ENCODE peak calls at places on chromosome 4, in ten cellular contexts. I, E, Y, T, K, R, F, Z, J and O are unnamed samples.
A peak's percentile ranks its signal among the peaks of the same experiment; 100 is the strongest.

GRCh38 chr4:165398570-165398969 is 19.8 kb downstream of the CPE start:
- DNase-seq in I (no peak), E (no peak), Y (no peak), T (peak; percentile 9), K (no peak), R (no peak), F (no peak), Z (no peak), J (no peak), O (peak; percentile 7)

GRCh38 chr4:98505991-98506390 is 152.4 kb downstream of the TSPAN5 start:
- DNase-seq in I (no peak), E (no peak), Y (no peak), T (no peak), K (no peak), R (no peak), F (no peak), Z (no peak), J (no peak), O (no peak)

GRCh38 chr4:54395013-54395527 is 166.0 kb downstream of the PDGFRA start:
- DNase-seq in I (no peak), E (no peak), Y (no peak), T (no peak), K (no peak), R (no peak), F (no peak), Z (no peak), J (no peak), O (no peak)

GRCh38 chr4:80173387-80173786 is 23.9 kb upstream of the PRDM8 start:
- DNase-seq in I (no peak), E (no peak), Y (no peak), T (no peak), K (no peak), R (no peak), F (no peak), Z (no peak), J (no peak), O (peak; percentile 15)

GRCh38 chr4:65046496-65047101 is 623.7 kb downstream of the EPHA5 start:
- DNase-seq in I (no peak), E (no peak), Y (no peak), T (no peak), K (no peak), R (no peak), F (no peak), Z (no peak), J (no peak), O (no peak)

GRCh38 chr4:100168521-100168920 is 21.7 kb downstream of the DDIT4L start:
- DNase-seq in I (no peak), E (no peak), Y (no peak), T (no peak), K (no peak), R (no peak), F (no peak), Z (no peak), J (no peak), O (no peak)

GRCh38 chr4:18180122-18180521 is 158.6 kb upstream of the LCORL start:
- DNase-seq in I (no peak), E (no peak), Y (no peak), T (no peak), K (no peak), R (no peak), F (no peak), Z (no peak), J (no peak), O (no peak)

GRCh38 chr4:118790544-118790943 is 45.4 kb downstream of the SEC24D start:
- DNase-seq in I (no peak), E (no peak), Y (no peak), T (no peak), K (no peak), R (no peak), F (no peak), Z (no peak), J (no peak), O (no peak)

GRCh38 chr4:7691061-7691460 is 248.6 kb downstream of the AFAP1 start:
- DNase-seq in I (no peak), E (no peak), Y (no peak), T (no peak), K (no peak), R (no peak), F (no peak), Z (no peak), J (no peak), O (no peak)

GRCh38 chr4:106370214-106370613 is 1.6 kb upstream of the GIMD1 start:
- DNase-seq in I (no peak), E (no peak), Y (no peak), T (no peak), K (no peak), R (no peak), F (no peak), Z (no peak), J (no peak), O (no peak)

GRCh38 chr4:188439641-188440311 is 300.5 kb downstream of the TRIML1 start:
- DNase-seq in I (no peak), E (no peak), Y (no peak), T (no peak), K (peak; percentile 51), R (peak; percentile 32), F (peak; percentile 69), Z (no peak), J (no peak), O (peak; percentile 3)

GRCh38 chr4:123921339-123921738 is 524.7 kb downstream of the SPRY1 start:
- DNase-seq in I (no peak), E (no peak), Y (no peak), T (no peak), K (no peak), R (no peak), F (no peak), Z (no peak), J (no peak), O (no peak)

GRCh38 chr4:80008351-80008750 is 64.7 kb downstream of the ANTXR2 start:
- DNase-seq in I (no peak), E (no peak), Y (no peak), T (no peak), K (no peak), R (no peak), F (no peak), Z (no peak), J (no peak), O (no peak)

GRCh38 chr4:159655547-159655946 is 552.7 kb downstream of the RAPGEF2 start:
- DNase-seq in I (no peak), E (no peak), Y (no peak), T (no peak), K (no peak), R (no peak), F (no peak), Z (no peak), J (no peak), O (peak; percentile 4)

GRCh38 chr4:52718123-52718522 is 33.1 kb downstream of the ERVMER34-1 start:
- DNase-seq in I (no peak), E (no peak), Y (no peak), T (no peak), K (no peak), R (no peak), F (peak; percentile 35), Z (no peak), J (no peak), O (no peak)

GRCh38 chr4:52726821-52727580 is 24.2 kb downstream of the ERVMER34-1 start:
- DNase-seq in I (no peak), E (no peak), Y (no peak), T (no peak), K (no peak), R (no peak), F (no peak), Z (no peak), J (no peak), O (no peak)

GRCh38 chr4:52716364-52717151 is 34.7 kb downstream of the ERVMER34-1 start:
- DNase-seq in I (no peak), E (no peak), Y (no peak), T (no peak), K (no peak), R (no peak), F (no peak), Z (no peak), J (no peak), O (no peak)

GRCh38 chr4:52721968-52722814 is 29.0 kb downstream of the ERVMER34-1 start:
- DNase-seq in I (peak; percentile 92), E (peak; percentile 94), Y (peak; percentile 93), T (peak; percentile 77), K (peak; percentile 95), R (peak; percentile 93), F (peak; percentile 93), Z (peak; percentile 81), J (no peak), O (peak; percentile 70)
- TF ChIP-seq POLR2A in I (peak; percentile 63), E (no peak), Y (no peak), T (peak; percentile 83), K (no peak), R (no peak), F (peak; percentile 82), Z (peak; percentile 77), J (no peak), O (peak; percentile 87)

GRCh38 chr4:23934915-23935314 is 45.1 kb upstream of the PPARGC1A start:
- DNase-seq in I (peak; percentile 80), E (peak; percentile 76), Y (peak; percentile 89), T (no peak), K (peak; percentile 64), R (peak; percentile 75), F (peak; percentile 32), Z (no peak), J (no peak), O (peak; percentile 45)
- TF ChIP-seq POLR2A in I (no peak), E (no peak), Y (no peak), T (no peak), K (no peak), R (no peak), F (peak; percentile 21), Z (no peak), J (no peak), O (no peak)

DNA sequence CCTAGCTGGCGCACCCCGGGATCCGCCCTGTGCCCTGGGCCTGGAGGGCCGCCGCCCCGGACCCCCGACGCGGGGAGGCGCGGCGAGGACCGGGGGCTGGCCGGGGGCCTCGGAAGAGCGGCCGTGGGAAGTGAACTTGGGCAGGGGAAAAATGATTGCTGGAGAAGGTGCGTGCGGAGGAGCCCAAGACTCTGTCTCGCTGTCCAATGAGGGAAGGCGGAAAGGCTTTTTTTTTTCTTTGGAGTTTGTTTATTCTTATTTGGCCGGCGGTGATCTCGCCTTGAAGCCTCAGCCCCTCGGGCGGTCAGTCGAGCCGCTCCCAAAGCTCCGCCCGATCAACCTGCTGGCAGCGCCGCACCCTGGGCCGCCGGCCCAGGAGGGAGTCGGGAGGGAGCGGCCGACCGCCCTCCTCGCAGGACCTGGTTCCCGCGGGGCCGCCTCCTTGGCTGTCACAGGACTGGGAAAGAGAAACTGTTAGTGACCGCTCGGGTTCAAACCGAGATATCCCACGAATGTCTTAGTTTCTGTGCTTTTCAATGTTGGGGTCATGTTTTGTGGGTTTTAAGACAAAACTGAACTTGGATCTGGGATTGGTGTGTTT is 2.5 kb downstream of the CPEB2 start:
- DNase-seq in I (peak; percentile 71), E (peak; percentile 87), Y (peak; percentile 94), T (no peak), K (peak; percentile 93), R (peak; percentile 93), F (peak; percentile 85), Z (peak; percentile 20), J (no peak), O (no peak)
- TF ChIP-seq POLR2A in I (peak; percentile 61), E (no peak), Y (peak; percentile 67), T (no peak), K (no peak), R (no peak), F (peak; percentile 91), Z (no peak), J (no peak), O (no peak)

GRCh38 chr4:1683903-1684755 is at the start of gene FAM53A:
- DNase-seq in I (peak; percentile 90), E (peak; percentile 90), Y (peak; percentile 97), T (peak; percentile 36), K (peak; percentile 96), R (peak; percentile 97), F (peak; percentile 96), Z (peak; percentile 58), J (no peak), O (peak; percentile 70)
- TF ChIP-seq POLR2A in I (peak; percentile 36), E (no peak), Y (peak; percentile 60), T (peak; percentile 10), K (no peak), R (no peak), F (peak; percentile 66), Z (no peak), J (no peak), O (peak; percentile 67)

GRCh38 chr4:608236-608635 is 17.1 kb upstream of the PDE6B start:
- DNase-seq in I (no peak), E (no peak), Y (no peak), T (no peak), K (no peak), R (peak; percentile 7), F (no peak), Z (no peak), J (no peak), O (no peak)
- TF ChIP-seq POLR2A in I (no peak), E (no peak), Y (no peak), T (no peak), K (no peak), R (no peak), F (no peak), Z (no peak), J (no peak), O (no peak)